ENCODE peak calls at places on chromosomes 13 and 19, in ten cellular contexts. D is stimulated activated naive B cell treated with anti-CD40 and anti-IgM and Interleukin-4, amounts not matched to agents 10 μg/mL and 1 μg/mL and 100 μg/mL, for 72 hours; O is left lung; V is LoVo; Q is stimulated activated CD4-positive, alpha-beta T cell treated with anti-CD3 and anti-CD28 coated beads, Interleukin-15, amount 100 ng/mL, for 1 hour; H is psoas muscle; T is nephron progenitor cell; P is cardiac fibroblast; U is activated CD4-positive, CD25-positive, alpha-beta regulatory T cell treated with anti-CD3 and anti-CD28 coated beads, Interleukin-2, amount 50 U/mL, for 16 hours; F is H9. Z is an unnamed sample.

GRCh38 chr13:100269837-100270236 is 180.9 kb downstream of the PCCA start:
- DNase-seq in D (no peak), O (peak), V (no peak), Q (no peak), H (peak), T (no peak), P (peak), U (no peak), F (no peak), Z (peak)

GRCh38 chr19:2491130-2491801 is 15.3 kb downstream of the GADD45B start:
- DNase-seq in D (no peak), O (peak), V (peak), Q (no peak), H (peak), T (no peak), P (peak), U (no peak), F (no peak), Z (no peak)

GRCh38 chr19:10686661-10687517 is 14.3 kb upstream of the QTRT1 start:
- DNase-seq in D (no peak), O (no peak), V (no peak), Q (no peak), H (no peak), T (no peak), P (peak), U (no peak), F (no peak), Z (peak)

GRCh38 chr19:5172859-5173577 is 167.6 kb downstream of the PTPRS start:
- DNase-seq in D (no peak), O (no peak), V (peak), Q (no peak), H (peak), T (no peak), P (peak), U (no peak), F (no peak), Z (no peak)

GRCh38 chr19:2051771-2052704 is 994 bp upstream of the MKNK2 start:
- DNase-seq in D (peak), O (no peak), V (no peak), Q (no peak), H (peak), T (no peak), P (no peak), U (no peak), F (peak), Z (no peak)

GRCh38 chr13:112077729-112078128 is 10.8 kb downstream of the SOX1 start:
- DNase-seq in D (no peak), O (no peak), V (no peak), Q (no peak), H (no peak), T (no peak), P (no peak), U (no peak), F (no peak), Z (no peak)

GRCh38 chr19:42268142-42268703 is 829 bp upstream of the CIC start:
- DNase-seq in D (peak), O (peak), V (peak), Q (peak), H (peak), T (peak), P (peak), U (peak), F (peak), Z (peak)

GRCh38 chr13:40550130-40550529 is 116.3 kb downstream of the FOXO1 start:
- DNase-seq in D (no peak), O (no peak), V (no peak), Q (no peak), H (no peak), T (no peak), P (peak), U (no peak), F (no peak), Z (no peak)

GRCh38 chr19:33447336-33448158 is 74.0 kb downstream of the CEBPG start:
- DNase-seq in D (no peak), O (peak), V (no peak), Q (no peak), H (no peak), T (no peak), P (no peak), U (no peak), F (no peak), Z (peak)

GRCh38 chr19:36141039-36141914 is 1.4 kb downstream of the CAPNS1 start:
- DNase-seq in D (peak), O (peak), V (peak), Q (peak), H (peak), T (peak), P (peak), U (peak), F (peak), Z (peak)

GRCh38 chr13:44331446-44331845 is 42.2 kb upstream of the SERP2 start:
- DNase-seq in D (no peak), O (no peak), V (no peak), Q (no peak), H (no peak), T (no peak), P (peak), U (no peak), F (no peak), Z (no peak)

GRCh38 chr19:15702590-15702930 is 25.3 kb upstream of the OR10H2 start:
- DNase-seq in D (no peak), O (no peak), V (peak), Q (no peak), H (peak), T (no peak), P (peak), U (no peak), F (no peak), Z (peak)

GRCh38 chr19:53196777-53197396 is 3.7 kb upstream of the ZNF665 start:
- DNase-seq in D (peak), O (peak), V (peak), Q (peak), H (peak), T (peak), P (peak), U (peak), F (peak), Z (peak)

GRCh38 chr13:25762795-25763377 is 288.9 kb downstream of the SHISA2 start:
- DNase-seq in D (no peak), O (no peak), V (no peak), Q (no peak), H (no peak), T (no peak), P (no peak), U (no peak), F (no peak), Z (no peak)

GRCh38 chr19:4575267-4575793 is 15.8 kb upstream of the SEMA6B start:
- DNase-seq in D (no peak), O (no peak), V (no peak), Q (no peak), H (peak), T (peak), P (peak), U (no peak), F (peak), Z (peak)

GRCh38 chr13:43036386-43037220 is 13.2 kb downstream of the DNAJC15 start:
- DNase-seq in D (no peak), O (peak), V (no peak), Q (no peak), H (no peak), T (no peak), P (no peak), U (no peak), F (peak), Z (peak)

GRCh38 chr13:101529419-101529818 is 76.9 kb downstream of the ITGBL1 start:
- DNase-seq in D (no peak), O (no peak), V (no peak), Q (no peak), H (no peak), T (no peak), P (peak), U (no peak), F (no peak), Z (no peak)

GRCh38 chr13:33004454-33004853 is 11.8 kb upstream of the KL start:
- DNase-seq in D (no peak), O (no peak), V (no peak), Q (no peak), H (peak), T (no peak), P (peak), U (no peak), F (no peak), Z (no peak)

GRCh38 chr19:7550987-7551761 is 15.7 kb downstream of the PNPLA6 start:
- DNase-seq in D (no peak), O (peak), V (no peak), Q (no peak), H (peak), T (peak), P (peak), U (no peak), F (peak), Z (no peak)

GRCh38 chr13:110490009-110490770 is 71.3 kb downstream of the RAB20 start:
- DNase-seq in D (no peak), O (no peak), V (no peak), Q (no peak), H (no peak), T (no peak), P (no peak), U (no peak), F (no peak), Z (no peak)